ENCODE peak calls at places on chromosomes 3 and 15, in seven cellular contexts. K is hippocampal formation; W is DMS153; A is IMR-90; B is WERI-Rb-1; N is CD8-positive, alpha-beta memory T cell; S is activated CD8-positive, alpha-beta T cell treated with anti-CD3 and anti-CD28 coated beads, Interleukin-2, amount 10 ng/mL, durations not matched to agents 7 days and 5 days. G is an unnamed sample.

GRCh38 chr15:51368751-51369450 is 27.4 kb downstream of the GLDN start:
- DNase-seq in W (no peak), B (no peak), S (no peak), A (peak), K (no peak), N (no peak), G (no peak)

GRCh38 chr15:85044251-85044853 is 62.7 kb downstream of the PDE8A start:
- DNase-seq in B (peak), S (peak), W (peak), N (no peak), A (peak), K (peak), G (peak)

GRCh38 chr15:96356494-96357455 is 26.3 kb downstream of the NR2F2 start:
- DNase-seq in K (peak), W (peak), A (peak), N (peak), B (peak), S (peak), G (peak)

GRCh38 chr15:81785181-81785580 is 260.6 kb downstream of the MEX3B start:
- DNase-seq in A (no peak), S (no peak), N (no peak), K (no peak), B (peak), W (no peak), G (no peak)

GRCh38 chr3:107993771-107994170 is 97.1 kb downstream of the CD47 start:
- DNase-seq in B (no peak), W (no peak), S (no peak), N (no peak), A (peak), K (no peak), G (no peak)

GRCh38 chr15:26891448-26891881 is 24.6 kb downstream of the GABRA5 start:
- DNase-seq in W (peak), B (peak), N (no peak), A (peak), K (peak), S (peak), G (peak)

GRCh38 chr15:74175271-74176191 is 2.0 kb downstream of the ISLR start:
- DNase-seq in N (no peak), B (no peak), W (no peak), A (no peak), K (no peak), S (no peak), G (no peak)

GRCh38 chr15:77810180-77810579 is 177.5 kb upstream of the LINGO1 start:
- DNase-seq in N (no peak), K (no peak), S (no peak), B (peak), W (no peak), A (no peak), G (no peak)

GRCh38 chr15:45199136-45199810 is 11.5 kb upstream of the SHF start:
- DNase-seq in K (peak), W (no peak), B (no peak), N (no peak), S (peak), A (no peak), G (peak)

GRCh38 chr3:53083496-53083895 is 37.6 kb upstream of the SFMBT1 start:
- DNase-seq in A (peak), K (no peak), W (no peak), N (no peak), B (no peak), S (no peak), G (no peak)

GRCh38 chr3:106643684-106644161 is 733.5 kb upstream of the CCDC54 start:
- DNase-seq in S (no peak), A (no peak), K (no peak), N (no peak), B (no peak), W (no peak), G (no peak)